ENCODE peak calls at places on chromosomes 2 and 18, in seven cellular contexts. K is H1, N is neuronal stem cell, D is H9, S is mesendoderm, X is IMR-90, B is trophoblast cell. W is an unnamed sample.

GRCh38 chr2:241863021-241863954 is 4.6 kb upstream of the PDCD1 start:
- DNase-seq in K (no peak), N (no peak), D (no peak), S (no peak), X (peak; percentile 55), B (no peak), W (no peak)

GRCh38 chr2:150373374-150373773 is 114.1 kb downstream of the RND3 start:
- DNase-seq in K (no peak), N (no peak), D (no peak), S (no peak), X (no peak), B (no peak), W (no peak)

GRCh38 chr2:31903109-31903780 is 107.6 kb downstream of the MEMO1 start:
- DNase-seq in K (no peak), N (no peak), D (no peak), S (no peak), X (no peak), B (no peak), W (no peak)

GRCh38 chr2:43023791-43024514 is 202.5 kb downstream of the ZFP36L2 start:
- DNase-seq in K (no peak), N (no peak), D (no peak), S (no peak), X (no peak), B (no peak), W (no peak)

GRCh38 chr2:152369176-152369860 is 34.3 kb downstream of the FMNL2 start:
- DNase-seq in K (no peak), N (no peak), D (no peak), S (peak; percentile 45), X (peak; percentile 91), B (peak; percentile 79), W (peak; percentile 96)

GRCh38 chr18:7417742-7418141 is 149.4 kb upstream of the PTPRM start:
- DNase-seq in K (no peak), N (no peak), D (no peak), S (peak; percentile 94), X (no peak), B (peak; percentile 94), W (peak; percentile 66)

GRCh38 chr2:177362499-177362898 is 30.1 kb upstream of the AGPS start:
- DNase-seq in K (no peak), N (no peak), D (no peak), S (no peak), X (no peak), B (no peak), W (no peak)

GRCh38 chr2:191171708-191172355 is 21.0 kb upstream of the STAT4 start:
- DNase-seq in K (no peak), N (peak; percentile 3), D (no peak), S (peak; percentile 39), X (peak; percentile 97), B (peak; percentile 50), W (peak; percentile 77)

GRCh38 chr2:99754215-99754614 is 264.4 kb upstream of the REV1 start:
- DNase-seq in K (no peak), N (no peak), D (no peak), S (no peak), X (peak; percentile 70), B (no peak), W (peak; percentile 82)

GRCh38 chr2:205017381-205017780 is 472.1 kb downstream of the PARD3B start:
- DNase-seq in K (no peak), N (no peak), D (no peak), S (no peak), X (no peak), B (no peak), W (no peak)

GRCh38 chr2:83017366-83018090 is 1441.6 kb downstream of the SUCLG1 start:
- DNase-seq in K (no peak), N (no peak), D (no peak), S (no peak), X (no peak), B (no peak), W (no peak)

GRCh38 chr2:64567473-64567872 is 43.3 kb downstream of the AFTPH start:
- DNase-seq in K (no peak), N (no peak), D (no peak), S (no peak), X (no peak), B (no peak), W (no peak)

GRCh38 chr2:29106980-29107388 is 8.2 kb upstream of the CLIP4 start:
- DNase-seq in K (no peak), N (no peak), D (no peak), S (no peak), X (peak; percentile 72), B (no peak), W (peak; percentile 83)

GRCh38 chr2:118249970-118250369 is 161.7 kb downstream of the INSIG2 start:
- DNase-seq in K (no peak), N (no peak), D (no peak), S (no peak), X (peak; percentile 2), B (no peak), W (peak; percentile 0)

GRCh38 chr2:138516030-138516704 is 14.6 kb downstream of the SPOPL start:
- DNase-seq in K (no peak), N (no peak), D (no peak), S (peak; percentile 80), X (peak; percentile 51), B (peak; percentile 52), W (peak; percentile 11)

GRCh38 chr18:23136326-23137092 is 1.2 kb downstream of the CABLES1 start:
- DNase-seq in K (no peak), N (peak; percentile 23), D (peak; percentile 41), S (peak; percentile 46), X (no peak), B (no peak), W (peak; percentile 58)

GRCh38 chr2:151569167-151569566 is 159.5 kb downstream of the RIF1 start:
- DNase-seq in K (no peak), N (no peak), D (no peak), S (no peak), X (no peak), B (peak; percentile 76), W (no peak)

DNA sequence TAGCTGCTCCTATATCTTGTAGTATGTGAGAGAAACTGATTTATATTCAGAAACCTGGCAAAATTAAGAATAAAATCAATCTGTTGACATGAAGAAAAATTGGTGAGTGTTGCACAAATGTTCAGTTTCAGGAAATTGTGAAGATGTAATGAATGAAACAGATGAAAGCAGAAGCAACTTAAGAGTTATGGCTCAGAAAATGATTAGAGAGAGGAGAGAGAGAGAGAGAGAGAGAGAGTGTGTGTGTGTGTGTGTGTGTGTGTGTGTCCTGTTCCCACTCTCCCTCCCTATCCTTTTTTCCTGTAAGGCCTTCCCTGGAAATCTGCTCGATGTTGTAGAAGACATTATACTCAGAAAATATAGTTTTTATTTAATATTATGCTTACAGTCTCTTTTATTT is 31.4 kb downstream of the MAP4K4 start:
- DNase-seq in K (no peak), N (no peak), D (no peak), S (no peak), X (no peak), B (no peak), W (no peak)
- H3K4me1 ChIP-seq in K (peaks cover 12% of the 10 kb centered on the region), N (peaks cover 5% of the 10 kb centered on the region), D (peaks cover 14% of the 10 kb centered on the region), S (peaks cover 4% of the 10 kb centered on the region), X (peaks cover 22% of the 10 kb centered on the region), B (peaks cover 8% of the 10 kb centered on the region), W (peaks cover 10% of the 10 kb centered on the region)

DNA sequence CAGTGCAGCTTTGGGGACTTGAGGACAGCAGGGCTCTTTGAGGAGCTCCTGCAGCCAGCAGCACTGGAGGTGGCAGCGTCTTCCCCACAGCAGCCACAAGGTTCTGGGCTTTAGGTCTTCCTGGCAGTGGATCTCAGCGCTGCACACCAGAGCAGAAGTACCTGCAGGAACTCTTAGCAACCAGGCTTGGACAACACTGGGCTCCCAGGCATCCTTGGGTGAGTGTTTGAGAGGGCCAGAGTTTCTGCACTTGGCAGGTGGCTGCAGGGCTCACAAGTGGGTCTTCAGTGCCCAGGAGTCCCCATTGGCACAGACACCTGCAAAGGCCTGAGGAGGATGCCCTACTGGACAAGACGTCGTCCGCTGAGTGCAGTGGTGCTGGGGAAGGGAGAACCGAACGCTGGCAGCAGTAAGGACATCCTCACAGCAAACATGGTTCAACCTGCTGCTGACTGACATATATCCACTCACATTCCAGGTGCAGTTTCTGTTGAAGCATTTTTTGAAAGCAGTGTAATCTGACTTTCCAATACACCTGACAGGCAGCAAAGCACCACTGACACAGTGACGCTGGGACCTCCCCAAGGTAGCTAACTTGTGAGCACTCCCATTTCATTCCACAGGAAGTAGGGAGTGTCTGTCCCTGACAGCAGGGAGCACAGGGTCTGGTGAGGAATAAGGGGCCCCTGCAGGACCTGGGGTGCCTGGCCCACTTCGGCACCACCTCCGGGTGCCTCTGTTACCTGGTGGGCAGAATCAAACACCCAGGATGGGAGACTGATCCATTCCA is 149.8 kb upstream of the COPS8 start:
- DNase-seq in K (peak; percentile 33), N (no peak), D (no peak), S (no peak), X (no peak), B (no peak), W (no peak)
- H3K18ac ChIP-seq in K (no peak overlapping the region), N (peak overlapping the region; percentile 29), D (no peak overlapping the region), S (no peak overlapping the region), X (no peak overlapping the region), B (no peak overlapping the region), W (no peak overlapping the region)

GRCh38 chr2:127085260-127085666 is 21.7 kb downstream of the BIN1 start:
- DNase-seq in K (no peak), N (no peak), D (no peak), S (peak; percentile 90), X (peak; percentile 23), B (peak; percentile 76), W (peak; percentile 42)

GRCh38 chr2:127082974-127083373 is 24.0 kb downstream of the BIN1 start:
- DNase-seq in K (no peak), N (no peak), D (no peak), S (no peak), X (peak; percentile 35), B (no peak), W (peak; percentile 50)

GRCh38 chr2:127084611-127085031 is 22.3 kb downstream of the BIN1 start:
- DNase-seq in K (no peak), N (no peak), D (no peak), S (no peak), X (no peak), B (no peak), W (peak; percentile 63)

GRCh38 chr2:127081826-127082633 is 24.9 kb downstream of the BIN1 start:
- DNase-seq in K (no peak), N (no peak), D (no peak), S (no peak), X (peak; percentile 11), B (no peak), W (no peak)

GRCh38 chr2:127083819-127084503 is 23.0 kb downstream of the BIN1 start:
- DNase-seq in K (no peak), N (no peak), D (no peak), S (no peak), X (peak; percentile 98), B (peak; percentile 55), W (peak; percentile 93)
- H3K4me1 ChIP-seq in K (peaks cover 28% of the 10 kb centered on the region), N (peaks cover 53% of the 10 kb centered on the region), D (no peaks in the 10 kb centered on the region), S (peaks cover 14% of the 10 kb centered on the region), X (peaks cover 63% of the 10 kb centered on the region), B (peaks cover 30% of the 10 kb centered on the region), W (peaks cover 81% of the 10 kb centered on the region)

GRCh38 chr2:18626256-18626668 is 36.9 kb upstream of the NT5C1B start:
- DNase-seq in K (no peak), N (no peak), D (no peak), S (no peak), X (peak; percentile 43), B (peak; percentile 3), W (peak; percentile 39)

GRCh38 chr2:18630101-18630500 is 40.7 kb upstream of the NT5C1B start:
- DNase-seq in K (no peak), N (no peak), D (no peak), S (no peak), X (peak; percentile 71), B (no peak), W (no peak)

GRCh38 chr2:18630941-18631340 is 41.6 kb upstream of the NT5C1B start:
- DNase-seq in K (no peak), N (no peak), D (no peak), S (no peak), X (no peak), B (no peak), W (no peak)

GRCh38 chr2:18626958-18627650 is 37.7 kb upstream of the NT5C1B start:
- DNase-seq in K (no peak), N (no peak), D (no peak), S (no peak), X (no peak), B (no peak), W (peak; percentile 84)

GRCh38 chr2:18630541-18630940 is 41.2 kb upstream of the NT5C1B start:
- DNase-seq in K (no peak), N (no peak), D (no peak), S (no peak), X (peak; percentile 12), B (no peak), W (no peak)
- H3K18ac ChIP-seq in K (no peak overlapping the region), N (no peak overlapping the region), D (no peak overlapping the region), S (no peak overlapping the region), X (peak overlapping the region; percentile 69), B (no peak overlapping the region), W (no peak overlapping the region)